ENCODE peak calls at places on chromosomes 11 and 22, in six cellular contexts. One of them, this sample, is unnamed. For H3K9me3, the result is how much of the 10 kb centered on the place peaks cover.

GRCh38 chr22:41682033-41682807 is 6.4 kb downstream of the SNU13 start:
- DNase-seq in A673: peak
- DNase-seq in aorta: peak
- DNase-seq in CD4-positive, CD25-positive, alpha-beta regulatory T cell: peak
- DNase-seq in SK-N-MC: peak
- DNase-seq in HCT116: peak
- DNase-seq in this sample: peak

GRCh38 chr11:104324276-104324675 is 160.3 kb upstream of the PDGFD start:
- DNase-seq in A673: no peak
- DNase-seq in aorta: no peak
- DNase-seq in CD4-positive, CD25-positive, alpha-beta regulatory T cell: no peak
- DNase-seq in SK-N-MC: no peak
- DNase-seq in HCT116: no peak
- DNase-seq in this sample: no peak

GRCh38 chr11:113531575-113532451 is 56.6 kb upstream of the DRD2 start:
- DNase-seq in A673: no peak
- DNase-seq in aorta: no peak
- DNase-seq in CD4-positive, CD25-positive, alpha-beta regulatory T cell: no peak
- DNase-seq in SK-N-MC: no peak
- DNase-seq in HCT116: no peak
- DNase-seq in this sample: no peak

GRCh38 chr22:40714514-40714966 is 35.3 kb downstream of the MCHR1 start:
- DNase-seq in A673: peak
- DNase-seq in aorta: no peak
- DNase-seq in CD4-positive, CD25-positive, alpha-beta regulatory T cell: no peak
- DNase-seq in SK-N-MC: no peak
- DNase-seq in HCT116: no peak
- DNase-seq in this sample: no peak

GRCh38 chr11:128911239-128911638 is 20.1 kb downstream of the KCNJ5 start:
- DNase-seq in A673: no peak
- DNase-seq in aorta: no peak
- DNase-seq in CD4-positive, CD25-positive, alpha-beta regulatory T cell: no peak
- DNase-seq in SK-N-MC: no peak
- DNase-seq in HCT116: no peak
- DNase-seq in this sample: no peak

GRCh38 chr22:43315687-43316217 is 27.4 kb downstream of the SCUBE1 start:
- DNase-seq in A673: no peak
- DNase-seq in aorta: no peak
- DNase-seq in CD4-positive, CD25-positive, alpha-beta regulatory T cell: no peak
- DNase-seq in SK-N-MC: no peak
- DNase-seq in HCT116: no peak
- DNase-seq in this sample: no peak

GRCh38 chr11:108873938-108874337 is 209.1 kb downstream of the DDX10 start:
- DNase-seq in A673: no peak
- DNase-seq in aorta: no peak
- DNase-seq in CD4-positive, CD25-positive, alpha-beta regulatory T cell: no peak
- DNase-seq in SK-N-MC: no peak
- DNase-seq in HCT116: no peak
- DNase-seq in this sample: no peak

GRCh38 chr11:68354181-68354872 is 41.9 kb downstream of the LRP5 start:
- DNase-seq in A673: peak
- DNase-seq in aorta: peak
- DNase-seq in CD4-positive, CD25-positive, alpha-beta regulatory T cell: no peak
- DNase-seq in SK-N-MC: no peak
- DNase-seq in HCT116: peak
- DNase-seq in this sample: peak

GRCh38 chr22:22704156-22704946 is 59.9 kb downstream of the GGTLC2 start:
- DNase-seq in A673: no peak
- DNase-seq in aorta: no peak
- DNase-seq in CD4-positive, CD25-positive, alpha-beta regulatory T cell: no peak
- DNase-seq in SK-N-MC: no peak
- DNase-seq in HCT116: no peak
- DNase-seq in this sample: no peak

DNA sequence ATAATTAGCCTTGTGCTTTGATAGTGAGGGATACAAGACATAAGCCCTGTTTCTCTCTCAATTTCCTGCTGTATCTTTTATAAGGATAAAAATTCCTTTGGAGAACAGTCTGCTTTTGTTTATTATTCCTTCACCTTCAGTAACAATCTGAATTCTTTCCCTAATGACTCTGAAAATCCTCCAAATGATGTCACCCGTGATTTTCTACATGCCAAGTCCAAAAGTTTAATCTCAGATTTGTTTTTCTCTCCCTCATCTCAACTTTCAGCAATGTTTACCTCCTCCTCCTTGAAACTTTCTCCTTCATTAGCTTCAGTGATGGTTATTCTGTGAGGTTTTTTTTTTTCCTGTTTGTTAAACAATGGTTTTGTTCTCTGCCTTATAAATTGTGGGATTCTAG is 2.2 kb downstream of the OR51E2 start:
- DNase-seq in A673: no peak
- DNase-seq in aorta: no peak
- DNase-seq in CD4-positive, CD25-positive, alpha-beta regulatory T cell: no peak
- DNase-seq in SK-N-MC: no peak
- DNase-seq in HCT116: no peak
- DNase-seq in this sample: no peak
- H3K4me3 ChIP-seq in A673: no peak
- H3K4me3 ChIP-seq in aorta: no peak
- H3K4me3 ChIP-seq in CD4-positive, CD25-positive, alpha-beta regulatory T cell: no peak
- H3K4me3 ChIP-seq in SK-N-MC: no peak
- H3K4me3 ChIP-seq in HCT116: no peak
- H3K4me3 ChIP-seq in this sample: no peak

DNA sequence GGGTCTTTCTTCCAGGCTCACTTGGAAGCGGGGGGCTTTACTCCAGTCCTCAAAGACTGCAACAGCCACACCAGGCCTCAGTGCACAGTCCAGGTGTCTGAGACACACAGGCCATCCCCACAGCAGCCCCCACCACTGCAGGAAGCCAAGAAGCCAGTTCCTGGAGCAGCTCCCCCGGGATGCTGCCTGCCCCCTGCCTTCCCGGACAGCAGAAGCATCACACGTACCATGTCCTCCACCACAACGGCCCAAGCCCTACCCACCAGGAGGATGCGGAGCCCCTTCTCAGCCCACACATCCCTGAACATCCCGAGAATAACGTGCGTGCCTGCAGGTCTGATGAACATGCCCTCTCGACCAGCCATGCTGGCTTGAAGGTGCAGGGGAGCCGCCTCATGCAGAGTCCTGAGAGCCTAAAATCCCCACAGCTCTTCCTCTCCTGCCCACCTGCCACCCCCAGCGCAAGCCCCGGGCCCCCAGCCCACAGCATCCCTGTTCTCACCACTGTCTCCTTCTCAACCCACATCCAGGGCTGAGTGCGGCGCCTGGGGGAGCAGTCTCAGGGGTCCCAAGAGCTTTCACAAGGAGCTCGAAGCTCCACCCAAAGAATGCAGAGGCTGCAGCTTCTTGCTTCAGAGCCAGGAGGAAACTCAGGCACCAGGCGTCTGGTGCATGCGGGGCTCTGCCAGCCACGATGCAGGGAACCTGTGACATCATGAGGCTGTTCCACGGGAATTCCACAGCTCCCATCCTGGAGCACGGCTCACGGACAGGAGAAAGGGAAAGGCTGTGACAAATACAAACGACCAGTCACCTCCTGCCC is 209.6 kb downstream of the BRD1 start:
- DNase-seq in A673: no peak
- DNase-seq in aorta: no peak
- DNase-seq in CD4-positive, CD25-positive, alpha-beta regulatory T cell: no peak
- DNase-seq in SK-N-MC: no peak
- DNase-seq in HCT116: no peak
- DNase-seq in this sample: no peak
- H3K9me3 ChIP-seq in A673: under half
- H3K9me3 ChIP-seq in aorta: under half
- H3K9me3 ChIP-seq in CD4-positive, CD25-positive, alpha-beta regulatory T cell: under half
- H3K9me3 ChIP-seq in SK-N-MC: under half
- H3K9me3 ChIP-seq in HCT116: under half
- H3K9me3 ChIP-seq in this sample: under half

DNA sequence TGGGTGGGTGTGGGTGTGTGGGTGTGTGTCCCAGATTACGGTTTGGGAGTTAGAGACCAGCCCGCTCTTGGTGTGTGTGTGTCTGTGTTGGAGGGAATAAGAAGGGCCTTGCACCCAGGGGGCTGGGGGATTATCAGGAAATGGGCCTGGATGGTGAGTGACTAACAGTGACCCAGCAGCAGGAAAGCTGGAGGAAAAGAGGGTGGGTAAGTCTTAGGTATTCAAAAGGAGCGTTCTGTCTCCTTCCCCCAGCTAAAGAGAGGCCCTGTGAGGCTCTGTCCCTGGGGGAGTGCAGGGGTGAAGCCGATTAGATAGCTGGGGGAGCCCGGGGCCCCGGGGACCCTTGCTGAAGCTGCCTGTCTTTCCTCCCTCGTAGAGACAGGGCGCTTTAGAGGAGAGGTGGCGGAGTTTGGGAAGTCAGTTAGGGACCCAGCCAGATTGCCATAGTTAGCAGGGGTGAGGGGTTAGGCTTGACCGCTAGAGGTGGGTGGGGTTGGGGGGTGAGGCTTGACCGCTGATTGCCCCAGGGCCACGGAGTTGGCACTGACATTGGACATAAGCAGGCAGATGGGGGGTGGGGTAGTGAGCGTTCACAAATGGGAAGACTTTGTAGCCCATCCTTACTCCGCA is 1.5 kb downstream of the OAF start:
- DNase-seq in A673: no peak
- DNase-seq in aorta: no peak
- DNase-seq in CD4-positive, CD25-positive, alpha-beta regulatory T cell: no peak
- DNase-seq in SK-N-MC: no peak
- DNase-seq in HCT116: no peak
- DNase-seq in this sample: no peak
- H3K4me3 ChIP-seq in A673: peak
- H3K4me3 ChIP-seq in aorta: no peak
- H3K4me3 ChIP-seq in CD4-positive, CD25-positive, alpha-beta regulatory T cell: no peak
- H3K4me3 ChIP-seq in SK-N-MC: peak
- H3K4me3 ChIP-seq in HCT116: peak
- H3K4me3 ChIP-seq in this sample: peak

DNA sequence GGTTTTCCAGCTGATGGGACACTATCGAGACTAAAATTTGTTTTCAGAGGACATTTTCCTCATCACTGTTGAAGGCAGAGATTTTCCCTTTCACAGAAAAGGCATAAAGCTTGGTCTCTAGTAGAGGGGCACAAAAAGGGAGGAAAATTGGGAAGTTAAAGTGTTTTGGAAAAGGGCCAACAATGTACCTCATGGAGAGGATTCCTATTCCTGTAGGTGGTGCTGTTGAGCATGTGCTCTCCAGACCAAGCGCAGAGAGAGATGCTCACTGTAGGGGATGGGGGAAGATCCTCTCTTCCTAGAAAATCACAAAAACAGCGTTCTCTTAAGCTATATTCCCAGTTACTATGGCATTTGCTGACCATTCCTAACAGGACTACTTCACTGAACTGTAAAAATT is 44.9 kb downstream of the OR4C46 start:
- DNase-seq in A673: peak
- DNase-seq in aorta: no peak
- DNase-seq in CD4-positive, CD25-positive, alpha-beta regulatory T cell: no peak
- DNase-seq in SK-N-MC: no peak
- DNase-seq in HCT116: no peak
- DNase-seq in this sample: no peak
- H3K9me3 ChIP-seq in A673: under half
- H3K9me3 ChIP-seq in aorta: under half
- H3K9me3 ChIP-seq in CD4-positive, CD25-positive, alpha-beta regulatory T cell: under half
- H3K9me3 ChIP-seq in SK-N-MC: under half
- H3K9me3 ChIP-seq in HCT116: under half
- H3K9me3 ChIP-seq in this sample: under half

DNA sequence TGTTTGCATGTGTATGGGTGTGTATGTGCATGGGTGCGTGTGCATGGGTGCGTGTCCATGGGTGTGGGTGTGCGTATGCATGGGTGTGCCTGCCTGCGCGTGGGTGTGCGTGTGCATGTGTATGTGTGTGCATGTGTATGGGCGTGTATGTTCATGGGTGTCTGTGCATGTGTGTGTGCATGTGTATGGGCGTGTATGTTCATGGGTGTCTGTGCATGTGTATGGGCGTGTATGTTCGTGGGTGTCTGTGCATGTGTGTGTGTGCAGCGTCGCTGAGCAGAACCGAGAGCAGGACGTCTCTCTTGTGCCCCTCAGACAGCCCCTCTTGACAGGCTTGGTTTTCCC is 13.9 kb downstream of the IL17REL start:
- DNase-seq in A673: no peak
- DNase-seq in aorta: no peak
- DNase-seq in CD4-positive, CD25-positive, alpha-beta regulatory T cell: no peak
- DNase-seq in SK-N-MC: no peak
- DNase-seq in HCT116: no peak
- DNase-seq in this sample: peak
- H3K4me3 ChIP-seq in A673: no peak
- H3K4me3 ChIP-seq in aorta: no peak
- H3K4me3 ChIP-seq in CD4-positive, CD25-positive, alpha-beta regulatory T cell: no peak
- H3K4me3 ChIP-seq in SK-N-MC: no peak
- H3K4me3 ChIP-seq in HCT116: no peak
- H3K4me3 ChIP-seq in this sample: no peak

DNA sequence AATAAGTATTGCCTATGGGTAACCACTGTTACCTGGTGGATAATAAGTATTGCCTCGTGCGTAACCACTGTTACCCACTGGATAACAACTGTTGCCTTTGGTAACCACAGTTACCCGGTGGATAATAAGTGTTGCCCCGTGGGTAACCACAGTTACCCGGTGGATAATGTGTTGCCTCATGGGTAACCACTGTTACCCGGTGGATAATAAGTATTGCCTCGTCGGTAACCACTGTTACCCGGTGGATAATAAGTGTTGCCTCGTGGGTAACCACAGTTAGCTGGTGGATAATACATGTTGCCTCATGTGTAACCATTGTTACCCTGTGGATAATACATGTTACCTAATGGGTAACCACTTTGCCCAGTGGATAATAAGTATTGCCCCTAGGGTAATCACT is 9.8 kb upstream of the NXPE4 start:
- DNase-seq in A673: no peak
- DNase-seq in aorta: no peak
- DNase-seq in CD4-positive, CD25-positive, alpha-beta regulatory T cell: no peak
- DNase-seq in SK-N-MC: no peak
- DNase-seq in HCT116: no peak
- DNase-seq in this sample: no peak
- H3K9me3 ChIP-seq in A673: under half
- H3K9me3 ChIP-seq in aorta: under half
- H3K9me3 ChIP-seq in CD4-positive, CD25-positive, alpha-beta regulatory T cell: under half
- H3K9me3 ChIP-seq in SK-N-MC: under half
- H3K9me3 ChIP-seq in HCT116: under half
- H3K9me3 ChIP-seq in this sample: under half

DNA sequence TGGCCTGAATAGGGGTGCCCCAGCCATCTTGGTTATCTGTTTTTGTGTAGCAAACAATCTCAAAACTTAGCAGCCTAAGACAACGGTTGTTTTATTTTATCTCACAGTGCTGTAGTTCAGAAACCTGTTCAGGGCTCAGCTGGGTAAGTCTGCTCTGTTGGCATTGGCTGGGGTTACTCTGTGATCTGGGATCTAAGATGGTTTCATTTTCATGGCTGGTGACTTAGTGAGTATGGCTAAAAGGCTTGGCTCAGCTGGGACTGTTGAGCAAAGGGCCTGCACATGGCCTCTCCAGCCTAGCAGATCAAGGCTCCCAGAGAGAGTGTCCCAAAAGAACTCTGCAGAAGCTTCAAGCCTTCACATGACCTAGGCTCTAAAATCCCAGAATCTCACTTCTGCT is 60.8 kb upstream of the POU2AF1 start:
- DNase-seq in A673: no peak
- DNase-seq in aorta: no peak
- DNase-seq in CD4-positive, CD25-positive, alpha-beta regulatory T cell: no peak
- DNase-seq in SK-N-MC: no peak
- DNase-seq in HCT116: no peak
- DNase-seq in this sample: no peak
- H3K4me3 ChIP-seq in A673: no peak
- H3K4me3 ChIP-seq in aorta: no peak
- H3K4me3 ChIP-seq in CD4-positive, CD25-positive, alpha-beta regulatory T cell: no peak
- H3K4me3 ChIP-seq in SK-N-MC: no peak
- H3K4me3 ChIP-seq in HCT116: no peak
- H3K4me3 ChIP-seq in this sample: no peak

GRCh38 chr22:38138961-38139360 is 28.5 kb upstream of the BAIAP2L2 start:
- DNase-seq in A673: no peak
- DNase-seq in aorta: no peak
- DNase-seq in CD4-positive, CD25-positive, alpha-beta regulatory T cell: no peak
- DNase-seq in SK-N-MC: no peak
- DNase-seq in HCT116: no peak
- DNase-seq in this sample: no peak
- H3K9me3 ChIP-seq in A673: under half
- H3K9me3 ChIP-seq in aorta: under half
- H3K9me3 ChIP-seq in CD4-positive, CD25-positive, alpha-beta regulatory T cell: under half
- H3K9me3 ChIP-seq in SK-N-MC: under half
- H3K9me3 ChIP-seq in HCT116: under half
- H3K9me3 ChIP-seq in this sample: under half